ENCODE peak calls at places on chromosomes 5 and 9, in seven cellular contexts. A, L, U, N, F, Y and S are unnamed samples.

GRCh38 chr5:59361454-59361853 is 532.1 kb downstream of the PDE4D start:
- DNase-seq in A (no peak), Y (no peak), N (no peak), L (no peak), F (no peak), U (no peak), S (no peak)

GRCh38 chr9:90107021-90107771 is 502.4 kb downstream of the GADD45G start:
- DNase-seq in L (no peak), A (no peak), U (peak; percentile 43), N (no peak), F (peak; percentile 41), Y (no peak), S (peak; percentile 69)

GRCh38 chr5:38645508-38645907 is 89.1 kb upstream of the LIFR start:
- DNase-seq in A (no peak), N (no peak), F (no peak), U (peak; percentile 76), Y (no peak), L (no peak), S (no peak)

GRCh38 chr5:175252234-175252805 is 191.7 kb downstream of the DRD1 start:
- DNase-seq in A (no peak), N (no peak), F (no peak), Y (no peak), L (peak; percentile 20), U (no peak), S (no peak)

GRCh38 chr5:101206534-101206933 is 303.5 kb upstream of the ST8SIA4 start:
- DNase-seq in F (no peak), N (no peak), L (no peak), Y (no peak), U (no peak), A (no peak), S (no peak)

GRCh38 chr5:7606840-7607453 is 211.0 kb downstream of the ADCY2 start:
- DNase-seq in F (no peak), U (no peak), N (no peak), Y (no peak), L (no peak), A (no peak), S (no peak)

GRCh38 chr5:146828385-146828784 is 50.2 kb downstream of the PPP2R2B start:
- DNase-seq in A (no peak), N (no peak), U (no peak), F (no peak), Y (no peak), L (no peak), S (no peak)

GRCh38 chr9:95726756-95727155 is 148.7 kb upstream of the ERCC6L2 start:
- DNase-seq in A (no peak), U (no peak), L (peak; percentile 59), F (no peak), Y (no peak), N (no peak), S (no peak)

GRCh38 chr5:58183078-58183885 is 276.6 kb downstream of the PLK2 start:
- DNase-seq in F (no peak), Y (no peak), L (no peak), N (no peak), A (no peak), U (no peak), S (no peak)

GRCh38 chr5:50990296-50990924 is 324.0 kb downstream of the PARP8 start:
- DNase-seq in Y (no peak), N (no peak), L (no peak), A (no peak), F (no peak), U (no peak), S (no peak)

GRCh38 chr9:12775373-12775962 is 648 bp downstream of the LURAP1L start:
- DNase-seq in F (no peak), L (no peak), A (peak; percentile 44), Y (no peak), U (peak; percentile 34), N (no peak), S (peak; percentile 79)

GRCh38 chr5:65951330-65951729 is 25.0 kb downstream of the ERBIN start:
- DNase-seq in A (no peak), F (no peak), Y (no peak), L (no peak), N (no peak), U (no peak), S (no peak)

GRCh38 chr5:146365618-146366017 is 27.0 kb downstream of the POU4F3 start:
- DNase-seq in N (no peak), F (no peak), A (no peak), Y (no peak), U (no peak), L (no peak), S (no peak)

GRCh38 chr9:123251741-123252140 is 16.6 kb downstream of the STRBP start:
- DNase-seq in L (no peak), F (peak; percentile 33), Y (no peak), N (no peak), A (no peak), U (no peak), S (no peak)

GRCh38 chr9:129763235-129763917 is 10.5 kb upstream of the PTGES start:
- DNase-seq in U (peak; percentile 59), L (peak; percentile 80), F (no peak), A (no peak), N (no peak), Y (no peak), S (no peak)

GRCh38 chr5:133934822-133935793 is 33.3 kb downstream of the C5orf15 start:
- DNase-seq in A (no peak), L (no peak), N (no peak), F (no peak), U (no peak), Y (peak; percentile 69), S (no peak)

GRCh38 chr9:114034663-114035062 is 43.4 kb downstream of the AMBP start:
- DNase-seq in L (no peak), A (peak; percentile 44), F (peak; percentile 10), U (no peak), Y (peak; percentile 7), N (no peak), S (peak; percentile 20)

GRCh38 chr5:170216262-170216864 is 16.4 kb upstream of the C5orf58 start:
- DNase-seq in U (no peak), Y (no peak), A (peak; percentile 48), F (no peak), N (peak; percentile 49), L (peak; percentile 36), S (peak; percentile 55)

DNA sequence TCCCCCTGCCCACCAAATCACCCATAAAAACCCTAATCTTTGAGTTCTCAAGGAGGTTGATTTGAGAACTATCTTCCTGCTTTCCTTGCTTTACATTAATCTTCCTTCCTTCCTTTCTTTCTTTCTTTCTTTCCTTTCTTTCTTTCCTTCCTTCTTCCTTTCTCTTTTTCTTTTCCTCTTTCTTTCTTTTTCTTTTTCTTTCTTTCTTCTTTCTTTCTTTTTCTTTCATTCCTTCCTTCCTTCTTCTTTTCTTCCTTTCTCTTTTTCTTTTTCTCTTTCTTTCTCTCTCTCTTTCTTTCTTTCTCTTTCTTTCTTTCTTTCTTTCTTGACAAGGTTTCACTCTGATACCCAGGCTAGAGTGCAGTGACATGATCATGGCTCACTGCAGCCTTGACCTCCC is 67.3 kb upstream of the CEMIP2 start:
- DNase-seq in F (no peak), Y (no peak), L (no peak), U (no peak), A (no peak), N (no peak), S (no peak)
- H3K4me3 ChIP-seq in F (no peak overlapping the region), Y (no peak overlapping the region), L (no peak overlapping the region), U (no peak overlapping the region), A (no peak overlapping the region), N (no peak overlapping the region), S (no peak overlapping the region)

GRCh38 chr9:69582544-69583297 is 89.5 kb downstream of the APBA1 start:
- DNase-seq in N (no peak), Y (no peak), A (no peak), F (no peak), U (peak; percentile 27), L (no peak), S (no peak)
- H3K27me3 ChIP-seq in N (no peaks in the 10 kb centered on the region), Y (no peaks in the 10 kb centered on the region), A (no peaks in the 10 kb centered on the region), F (no peaks in the 10 kb centered on the region), U (no peaks in the 10 kb centered on the region), L (no peaks in the 10 kb centered on the region), S (no peaks in the 10 kb centered on the region)

DNA sequence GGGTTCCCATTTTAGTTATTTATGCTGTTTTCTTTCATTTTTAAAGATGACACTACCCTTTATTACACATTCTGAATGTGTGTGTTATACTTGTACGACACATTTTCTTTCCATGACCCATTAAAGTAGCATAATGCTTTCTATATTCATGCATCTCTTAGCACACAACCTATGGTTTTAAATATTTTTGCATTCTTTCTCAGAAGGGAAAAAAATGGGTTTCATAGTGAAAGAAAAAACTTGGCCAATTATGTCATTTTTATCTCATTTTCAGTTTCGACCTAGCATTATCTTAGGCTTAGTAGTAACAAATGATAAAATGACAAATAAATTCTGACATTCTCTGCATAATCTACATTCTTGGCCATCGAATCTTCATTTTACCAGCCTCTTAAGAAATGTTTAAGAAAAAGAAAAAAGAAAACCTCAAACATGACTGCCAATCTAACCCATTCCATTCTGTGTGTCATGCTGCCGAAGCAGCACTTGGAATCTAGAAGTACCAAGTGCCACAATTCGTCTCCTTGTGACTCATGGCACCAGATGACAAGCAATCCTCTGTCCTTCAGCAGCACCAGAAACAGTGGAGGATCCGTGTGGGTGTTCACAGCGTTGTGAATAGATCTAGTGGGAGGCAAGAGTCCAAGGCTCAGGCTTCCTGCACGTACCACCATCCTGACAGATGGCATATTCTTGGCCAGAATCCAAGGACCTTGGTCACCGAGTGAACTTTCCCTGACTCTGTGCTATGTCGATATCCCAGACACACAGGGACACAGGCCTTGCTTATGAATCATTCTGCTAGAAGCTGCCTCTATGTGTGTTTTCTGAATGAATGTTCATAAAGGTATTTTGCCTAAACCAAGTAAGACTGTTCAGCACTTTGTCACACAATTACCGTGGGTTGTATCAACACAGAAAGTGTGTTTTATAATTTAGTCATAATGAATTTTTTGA is 502.7 kb downstream of the NR2F1-AS1 start:
- DNase-seq in F (peak; percentile 18), Y (no peak), U (peak; percentile 66), L (peak; percentile 93), N (no peak), A (peak; percentile 82), S (peak; percentile 99)
- H3K4me3 ChIP-seq in F (no peak overlapping the region), Y (no peak overlapping the region), U (no peak overlapping the region), L (peak overlapping the region; percentile 29), N (no peak overlapping the region), A (peak overlapping the region; percentile 16), S (no peak overlapping the region)

DNA sequence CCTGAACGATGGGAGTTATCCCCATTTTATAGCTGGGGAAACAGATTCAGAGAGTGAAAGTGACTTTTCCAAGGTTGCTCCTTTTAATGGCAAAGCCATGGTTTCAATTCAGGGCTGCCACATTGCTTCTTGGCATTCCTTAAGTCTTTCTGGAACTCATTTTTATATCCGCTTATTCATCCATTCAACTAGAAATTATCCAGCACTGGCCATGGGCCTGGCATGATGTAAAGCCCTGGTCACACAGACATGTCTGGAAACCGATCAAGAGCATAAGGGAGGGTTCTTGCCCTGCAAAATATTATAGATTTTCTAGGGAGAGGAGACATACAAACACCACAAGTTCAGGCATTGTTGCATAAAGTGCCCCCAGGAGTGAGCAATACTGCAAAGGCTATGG is 43.0 kb upstream of the COL15A1 start:
- DNase-seq in F (no peak), A (no peak), Y (no peak), U (no peak), N (no peak), L (no peak), S (peak; percentile 79)
- H3K27me3 ChIP-seq in F (no peaks in the 10 kb centered on the region), A (no peaks in the 10 kb centered on the region), Y (no peaks in the 10 kb centered on the region), U (no peaks in the 10 kb centered on the region), N (no peaks in the 10 kb centered on the region), L (no peaks in the 10 kb centered on the region), S (no peaks in the 10 kb centered on the region)